ENCODE peak calls at places on chromosome 17, in ten cellular contexts. G is cardiac fibroblast, O is stomach, Y is tibial nerve, D is astrocyte of the spinal cord, Z is HL-60, K is BE2C, J is epithelial cell of esophagus, N is brain microvascular endothelial cell, X is upper lobe of right lung. C is an unnamed sample.

GRCh38 chr17:10705727-10706126 is 8.3 kb downstream of the ADPRM start:
- DNase-seq in N (no peak), O (no peak), D (no peak), K (no peak), Z (no peak), Y (no peak), G (no peak), J (no peak), X (no peak), C (no peak)

GRCh38 chr17:58219789-58220183 is 731 bp upstream of the MKS1 start:
- DNase-seq in G (no peak), K (no peak), N (no peak), O (no peak), D (no peak), Y (no peak), J (peak), X (no peak), Z (no peak), C (no peak)

GRCh38 chr17:60604686-60605334 is 4.8 kb downstream of the PPM1D start:
- DNase-seq in N (peak), J (peak), Z (no peak), X (no peak), K (no peak), D (peak), O (no peak), Y (no peak), G (peak), C (no peak)

GRCh38 chr17:77690271-77691161 is 268.0 kb upstream of the TNRC6C start:
- DNase-seq in D (no peak), Z (no peak), X (peak), K (peak), N (no peak), Y (no peak), G (no peak), O (no peak), J (no peak), C (no peak)

GRCh38 chr17:13228711-13229110 is 210.9 kb upstream of the ELAC2 start:
- DNase-seq in O (no peak), N (no peak), Z (no peak), Y (no peak), D (no peak), X (no peak), K (no peak), G (no peak), J (no peak), C (no peak)

GRCh38 chr17:50196036-50196435 is 5.4 kb downstream of the COL1A1 start:
- DNase-seq in Y (no peak), J (no peak), O (no peak), G (no peak), X (no peak), N (no peak), D (no peak), K (no peak), Z (no peak), C (no peak)

GRCh38 chr17:77619851-77620250 is 338.7 kb upstream of the TNRC6C start:
- DNase-seq in Z (no peak), N (peak), O (no peak), Y (no peak), X (no peak), J (peak), K (no peak), D (peak), G (peak), C (peak)

GRCh38 chr17:1399679-1400512 is at the start of gene YWHAE:
- DNase-seq in Z (peak), N (peak), Y (peak), X (peak), K (peak), J (peak), G (peak), O (peak), D (peak), C (peak)

GRCh38 chr17:78130439-78131101 is at the start of gene TMC8:
- DNase-seq in X (peak), Y (no peak), D (no peak), K (no peak), J (no peak), O (peak), G (no peak), Z (peak), N (no peak), C (no peak)

GRCh38 chr17:76366247-76366646 is 12.5 kb upstream of the PRPSAP1 start:
- DNase-seq in O (no peak), N (no peak), J (no peak), Y (no peak), D (no peak), Z (no peak), X (no peak), K (no peak), G (no peak), C (no peak)

GRCh38 chr17:57187391-57187790 is 68.9 kb upstream of the MSI2 start:
- DNase-seq in Y (no peak), K (no peak), N (no peak), O (no peak), X (no peak), D (no peak), G (no peak), Z (no peak), J (no peak), C (no peak)

GRCh38 chr17:80104956-80105375 is 3.6 kb downstream of the GAA start:
- DNase-seq in Y (no peak), X (peak), K (no peak), Z (no peak), J (no peak), N (no peak), D (no peak), G (no peak), O (no peak), C (no peak)

GRCh38 chr17:76578376-76578775 is 7.3 kb downstream of the ST6GALNAC2 start:
- DNase-seq in Z (no peak), D (no peak), X (no peak), K (no peak), J (peak), O (peak), N (no peak), Y (no peak), G (no peak), C (no peak)

GRCh38 chr17:48294989-48295892 is 134.8 kb downstream of the SKAP1 start:
- DNase-seq in G (peak), Y (no peak), N (no peak), X (no peak), D (no peak), Z (no peak), O (no peak), J (peak), K (no peak), C (no peak)

GRCh38 chr17:45961206-45961605 is 37.8 kb upstream of the STH start:
- DNase-seq in Y (no peak), O (no peak), X (no peak), K (no peak), D (no peak), G (no peak), Z (no peak), N (no peak), J (no peak), C (no peak)

DNA sequence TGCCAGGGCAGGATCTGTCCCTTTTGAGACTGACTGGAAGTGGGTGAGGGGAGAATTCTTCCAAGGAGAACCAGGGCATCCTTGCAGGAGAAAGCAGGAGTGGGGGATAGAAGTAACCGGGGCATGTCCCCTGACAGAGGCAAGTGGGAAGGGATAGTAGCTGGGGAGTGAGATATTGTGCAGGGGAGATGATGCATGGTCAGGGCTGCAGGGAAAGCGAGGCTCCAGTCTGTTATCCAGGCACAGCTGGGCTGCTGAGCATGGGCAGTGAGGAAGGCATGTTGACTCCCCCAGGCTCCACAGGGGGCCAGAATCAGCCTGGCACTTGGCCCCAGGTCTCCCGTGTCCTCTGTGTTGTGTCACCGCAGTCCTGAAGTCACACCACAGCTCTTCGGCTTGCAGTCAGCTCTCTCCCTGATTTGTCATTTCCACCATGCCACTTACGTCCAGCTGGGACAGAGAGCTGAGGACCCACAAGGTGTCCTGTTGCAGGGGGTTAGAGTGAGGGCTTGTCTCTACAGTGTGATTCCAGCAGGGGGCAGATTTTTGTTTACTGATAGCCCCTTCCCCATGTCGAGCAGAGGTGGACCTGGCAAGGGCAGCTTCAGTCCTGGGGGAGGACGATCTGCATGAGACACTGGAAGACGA is 40.9 kb downstream of the B9D1 start:
- DNase-seq in Z (no peak), N (no peak), J (no peak), O (no peak), D (no peak), G (no peak), X (peak), K (no peak), Y (no peak), C (no peak)
- TF ChIP-seq CTCF in Z (no peak), N (peak), J (peak), O (no peak), D (peak), G (peak), X (peak), K (peak), Y (no peak), C (peak)

GRCh38 chr17:7285679-7286078 is 4.2 kb downstream of the SLC2A4 start:
- DNase-seq in D (no peak), J (no peak), Y (no peak), Z (no peak), X (no peak), N (no peak), O (no peak), K (no peak), G (no peak), C (no peak)

GRCh38 chr17:7284911-7285310 is 3.4 kb downstream of the SLC2A4 start:
- DNase-seq in X (no peak), Z (no peak), D (no peak), K (no peak), N (no peak), G (no peak), J (no peak), O (no peak), Y (no peak), C (no peak)

GRCh38 chr17:7281953-7282751 is 634 bp downstream of the SLC2A4 start:
- DNase-seq in Z (no peak), O (no peak), X (peak), Y (no peak), J (no peak), G (no peak), D (no peak), K (no peak), N (no peak), C (no peak)

GRCh38 chr17:7282752-7283321 is 1.3 kb downstream of the SLC2A4 start:
- DNase-seq in N (no peak), K (no peak), Y (no peak), D (no peak), X (no peak), J (no peak), Z (no peak), O (no peak), G (no peak), C (no peak)

GRCh38 chr17:7283471-7284216 is 2.1 kb downstream of the SLC2A4 start:
- DNase-seq in Z (no peak), D (no peak), Y (no peak), X (no peak), N (no peak), J (no peak), K (no peak), O (no peak), G (no peak), C (no peak)
- H3K4me3 ChIP-seq in Z (no peak), D (no peak), Y (no peak), X (no peak), N (no peak), J (no peak), K (no peak), O (peak), G (no peak), C (no peak)

GRCh38 chr17:73214008-73214407 is 21.2 kb downstream of the COG1 start:
- DNase-seq in X (no peak), G (no peak), Y (no peak), D (no peak), K (no peak), J (no peak), Z (no peak), O (no peak), N (no peak), C (no peak)

GRCh38 chr17:73209436-73209835 is 16.6 kb downstream of the COG1 start:
- DNase-seq in J (peak), D (no peak), N (no peak), Z (no peak), X (no peak), O (no peak), Y (no peak), K (no peak), G (no peak), C (no peak)

GRCh38 chr17:73211745-73212144 is 18.9 kb downstream of the COG1 start:
- DNase-seq in Y (no peak), N (no peak), X (no peak), G (no peak), O (no peak), J (no peak), D (no peak), Z (no peak), K (no peak), C (no peak)

GRCh38 chr17:73208139-73208827 is 15.4 kb downstream of the COG1 start:
- DNase-seq in Y (no peak), J (no peak), Z (no peak), G (no peak), N (no peak), D (no peak), X (no peak), O (no peak), K (no peak), C (no peak)

DNA sequence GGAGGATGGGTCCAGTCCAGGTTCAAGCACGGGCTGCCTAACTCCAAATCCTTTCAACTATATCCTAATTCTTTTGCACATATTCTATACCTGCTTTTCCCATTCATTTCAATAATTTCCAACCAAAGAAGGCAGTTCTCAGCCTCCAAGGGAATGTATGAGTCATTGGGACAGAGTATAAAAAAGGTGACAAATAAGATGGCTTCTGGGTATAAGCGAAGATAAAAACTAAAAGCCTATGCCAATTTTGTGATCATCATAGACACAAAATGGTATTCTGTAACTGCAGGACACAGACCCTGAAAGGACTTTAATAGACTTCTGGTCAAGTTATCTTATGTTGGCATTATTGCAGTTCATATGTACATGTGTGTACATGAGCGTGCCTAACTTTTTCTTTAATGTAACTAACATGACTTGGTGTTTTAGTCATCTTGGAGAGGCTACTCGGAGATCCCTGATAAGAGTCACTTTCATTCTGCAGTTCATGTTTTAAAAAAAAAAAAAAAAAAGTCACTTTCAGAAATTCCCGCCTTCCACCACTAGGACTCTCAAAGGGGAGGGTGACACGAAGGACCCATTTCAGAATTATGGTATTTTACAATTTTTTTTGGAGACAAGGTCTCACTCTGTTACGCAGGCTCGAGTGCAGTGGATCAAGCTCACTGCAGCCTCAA is 17.3 kb downstream of the COG1 start:
- DNase-seq in O (no peak), K (no peak), Z (no peak), D (peak), N (no peak), G (no peak), X (no peak), J (peak), Y (no peak), C (no peak)
- TF ChIP-seq CTCF in O (no peak), K (peak), Z (no peak), D (peak), N (peak), G (peak), X (peak), J (peak), Y (no peak), C (peak)

GRCh38 chr17:81340606-81341346 is 45.7 kb upstream of the SLC38A10 start:
- DNase-seq in O (no peak), Y (no peak), N (no peak), D (no peak), X (no peak), J (no peak), K (peak), G (peak), Z (no peak), C (no peak)

GRCh38 chr17:81341347-81342061 is 46.4 kb upstream of the SLC38A10 start:
- DNase-seq in G (peak), Z (no peak), K (no peak), D (peak), Y (no peak), O (no peak), N (no peak), X (no peak), J (no peak), C (no peak)

GRCh38 chr17:81342700-81343070 is 47.6 kb upstream of the SLC38A10 start:
- DNase-seq in K (no peak), J (peak), N (no peak), D (no peak), Y (no peak), O (no peak), X (no peak), G (peak), Z (no peak), C (no peak)

GRCh38 chr17:81339502-81340296 is 44.6 kb upstream of the SLC38A10 start:
- DNase-seq in Z (no peak), N (no peak), J (no peak), Y (no peak), G (no peak), O (no peak), X (peak), K (no peak), D (no peak), C (no peak)

DNA sequence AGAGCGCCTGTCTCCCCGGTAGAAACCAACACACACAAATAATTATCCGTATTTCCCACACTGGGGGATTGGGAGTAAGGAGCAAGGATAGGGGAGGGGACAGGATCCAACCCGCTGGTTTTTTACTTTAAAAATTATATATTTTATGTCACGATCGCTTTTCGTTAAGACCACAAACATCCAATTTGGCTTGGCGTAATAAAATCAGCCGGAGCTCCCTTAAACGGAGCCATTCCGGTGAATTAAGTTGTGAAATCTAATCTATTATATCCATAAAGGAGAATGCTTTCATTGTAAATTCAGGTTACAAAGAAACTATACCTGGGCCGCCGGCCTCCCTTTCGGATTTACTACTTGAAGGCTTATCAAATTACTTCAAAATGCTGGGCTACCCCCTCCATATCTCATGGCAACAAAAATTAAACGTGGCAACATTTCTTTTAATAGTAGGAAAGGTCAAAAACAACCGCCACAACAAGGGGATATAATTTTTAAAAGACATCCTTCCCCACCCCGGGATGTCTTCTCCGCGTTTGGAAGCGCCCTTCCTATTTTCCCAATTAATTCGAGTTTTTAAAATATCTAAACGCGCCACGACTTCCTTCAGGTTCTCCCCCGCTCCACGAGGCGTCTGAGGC is 47.1 kb upstream of the SLC38A10 start:
- DNase-seq in D (peak), X (no peak), Y (no peak), N (no peak), G (no peak), J (no peak), O (no peak), K (no peak), Z (no peak), C (no peak)
- H3K4me3 ChIP-seq in D (peak), X (peak), Y (peak), N (peak), G (peak), J (peak), O (peak), K (peak), Z (no peak), C (peak)

GRCh38 chr17:36547776-36548175 is 3.1 kb downstream of the GGNBP2 start:
- DNase-seq in Y (no peak), N (no peak), G (no peak), J (no peak), D (no peak), Z (no peak), X (no peak), O (no peak), K (no peak), C (no peak)

GRCh38 chr17:36550491-36551417 is 6.0 kb downstream of the GGNBP2 start:
- DNase-seq in Y (no peak), K (no peak), X (no peak), J (no peak), D (no peak), N (no peak), O (no peak), Z (no peak), G (no peak), C (no peak)

DNA sequence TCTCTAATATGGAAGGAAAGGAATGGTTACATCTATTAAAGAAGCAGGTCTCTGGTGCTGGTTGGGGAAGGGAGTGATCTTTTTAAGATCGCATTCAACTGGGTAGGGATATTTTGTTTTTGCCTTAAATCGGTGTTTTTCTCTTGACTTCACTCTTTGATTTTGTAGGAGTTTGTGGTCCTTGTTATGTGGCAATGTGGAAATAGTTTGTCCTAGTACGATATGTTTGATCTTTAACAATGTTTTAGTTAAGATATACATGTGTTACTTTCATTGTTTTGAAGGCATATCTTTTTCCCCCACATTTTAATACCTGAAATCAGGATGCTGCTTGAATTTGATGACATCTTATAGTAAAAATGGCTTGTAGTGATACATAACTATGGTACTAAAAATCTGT is 8.7 kb downstream of the GGNBP2 start:
- DNase-seq in Z (no peak), D (no peak), Y (no peak), K (no peak), O (no peak), N (no peak), G (no peak), J (no peak), X (no peak), C (no peak)
- TF ChIP-seq CTCF in Z (no peak), D (no peak), Y (no peak), K (no peak), O (no peak), N (no peak), G (no peak), J (no peak), X (no peak), C (no peak)

GRCh38 chr17:28226563-28226962 is 92.4 kb upstream of the TMEM97 start:
- DNase-seq in N (no peak), Y (no peak), K (no peak), G (no peak), D (no peak), Z (no peak), X (no peak), O (no peak), J (no peak), C (no peak)

GRCh38 chr17:28227278-28228108 is 91.5 kb upstream of the TMEM97 start:
- DNase-seq in O (peak), G (peak), Z (no peak), K (peak), D (peak), N (peak), Y (no peak), J (peak), X (peak), C (no peak)

GRCh38 chr17:28230011-28230410 is 89.0 kb upstream of the TMEM97 start:
- DNase-seq in Z (no peak), Y (no peak), O (no peak), J (no peak), G (no peak), N (no peak), K (no peak), X (peak), D (no peak), C (no peak)

GRCh38 chr17:28228986-28229729 is 89.8 kb upstream of the TMEM97 start:
- DNase-seq in J (no peak), G (no peak), N (no peak), K (no peak), Z (no peak), O (no peak), X (no peak), D (no peak), Y (no peak), C (no peak)

GRCh38 chr17:28228109-28228840 is 90.7 kb upstream of the TMEM97 start:
- DNase-seq in N (no peak), K (no peak), X (no peak), O (no peak), J (peak), G (no peak), Z (peak), D (no peak), Y (no peak), C (no peak)
- H3K4me3 ChIP-seq in N (peak), K (no peak), X (peak), O (peak), J (peak), G (peak), Z (no peak), D (peak), Y (no peak), C (peak)

C was measured in BJ.